ENCODE peak calls at places on chromosome 14, in eight cellular contexts. A is body of pancreas, F is HuH-7.5, G is mucosa of gallbladder, K is kidney tubule cell, H is EL, Q is IMR-90, P is NCI-H1105 treated with DMSO at 0.1 percent for 48 hours. O is an unnamed sample.

GRCh38 chr14:91872011-91872476 is 4.7 kb upstream of the TC2N start:
- DNase-seq in A (peak; percentile 86), F (no peak), G (peak; percentile 84), K (peak; percentile 37), H (no peak), Q (no peak), P (no peak), O (no peak)

GRCh38 chr14:101064121-101064661 is 160.7 kb upstream of the RTL1 start:
- DNase-seq in A (no peak), F (no peak), G (no peak), K (peak; percentile 7), H (no peak), Q (no peak), P (no peak), O (no peak)

GRCh38 chr14:63896278-63896720 is 43.5 kb downstream of the SYNE2 start:
- DNase-seq in A (peak; percentile 57), F (no peak), G (peak; percentile 81), K (peak; percentile 94), H (peak; percentile 81), Q (peak; percentile 71), P (peak; percentile 52), O (no peak)

GRCh38 chr14:25136811-25137210 is 86.9 kb upstream of the STXBP6 start:
- DNase-seq in A (no peak), F (no peak), G (no peak), K (no peak), H (no peak), Q (no peak), P (no peak), O (no peak)

GRCh38 chr14:70947739-70948138 is 40.5 kb downstream of the PCNX1 start:
- DNase-seq in A (no peak), F (no peak), G (no peak), K (no peak), H (no peak), Q (no peak), P (no peak), O (no peak)

GRCh38 chr14:56199095-56199975 is 81.1 kb downstream of the PELI2 start:
- DNase-seq in A (no peak), F (no peak), G (peak; percentile 70), K (peak; percentile 94), H (peak; percentile 95), Q (peak; percentile 99), P (no peak), O (peak; percentile 84)

GRCh38 chr14:31194661-31195060 is 12.9 kb downstream of the HECTD1 start:
- DNase-seq in A (no peak), F (no peak), G (no peak), K (no peak), H (peak; percentile 13), Q (no peak), P (no peak), O (no peak)

GRCh38 chr14:66174453-66174891 is 311.7 kb upstream of the CCDC196 start:
- DNase-seq in A (no peak), F (no peak), G (no peak), K (no peak), H (no peak), Q (no peak), P (no peak), O (no peak)

GRCh38 chr14:29832042-29832441 is 95.6 kb downstream of the PRKD1 start:
- DNase-seq in A (no peak), F (no peak), G (no peak), K (no peak), H (no peak), Q (no peak), P (no peak), O (no peak)

GRCh38 chr14:76928301-76928700 is 100.2 kb downstream of the IRF2BPL start:
- DNase-seq in A (no peak), F (no peak), G (no peak), K (no peak), H (no peak), Q (no peak), P (no peak), O (no peak)

GRCh38 chr14:21308479-21309237 is 28.8 kb downstream of the RPGRIP1 start:
- DNase-seq in A (peak; percentile 89), F (peak; percentile 46), G (peak; percentile 85), K (peak; percentile 95), H (peak; percentile 59), Q (peak; percentile 23), P (no peak), O (peak; percentile 98)

GRCh38 chr14:103103461-103104388 is 9.2 kb downstream of the EXOC3L4 start:
- DNase-seq in A (peak; percentile 45), F (peak; percentile 98), G (peak; percentile 72), K (peak; percentile 80), H (peak; percentile 69), Q (peak; percentile 35), P (peak; percentile 70), O (peak; percentile 87)

GRCh38 chr14:102187044-102187443 is 47.3 kb downstream of the WDR20 start:
- DNase-seq in A (no peak), F (no peak), G (no peak), K (peak; percentile 65), H (peak; percentile 81), Q (peak; percentile 87), P (no peak), O (no peak)

GRCh38 chr14:93311082-93311481 is 21.8 kb downstream of the BTBD7 start:
- DNase-seq in A (no peak), F (no peak), G (no peak), K (no peak), H (no peak), Q (no peak), P (no peak), O (no peak)